ENCODE peak calls at places on chromosome X, in eight cellular contexts. L is H7; Z is tibial artery; B is effector memory CD4-positive, alpha-beta T cell; Y is pancreas; U is hepatocyte; Q is SK-N-SH; F is CD8-positive, alpha-beta T cell. M is an unnamed sample. For H3K36me3, the result is how much of the 10 kb centered on the place peaks cover.

GRCh38 chrX:39574178-39574577 is 523.6 kb downstream of the BCOR start:
- DNase-seq in L (no peak), Q (no peak), U (no peak), B (no peak), Y (no peak), F (no peak), Z (no peak), M (no peak)

GRCh38 chrX:47749185-47749967 is 87.3 kb upstream of the ZNF81 start:
- DNase-seq in U (no peak), Z (no peak), F (no peak), Q (no peak), L (no peak), B (no peak), Y (no peak), M (no peak)

GRCh38 chrX:72121381-72121780 is 10.3 kb downstream of the RTL5 start:
- DNase-seq in F (peak), Y (no peak), Z (peak), L (no peak), B (peak), Q (no peak), U (no peak), M (peak)

GRCh38 chrX:104803219-104803618 is 237.2 kb downstream of the IL1RAPL2 start:
- DNase-seq in B (no peak), Y (no peak), L (no peak), Z (no peak), F (no peak), U (no peak), Q (no peak), M (no peak)

GRCh38 chrX:16920116-16920515 is 26.3 kb upstream of the REPS2 start:
- DNase-seq in Q (no peak), Y (no peak), L (no peak), B (no peak), Z (no peak), F (no peak), U (no peak), M (no peak)

GRCh38 chrX:49039598-49040375 is 3.4 kb downstream of the TFE3 start:
- DNase-seq in B (peak), U (peak), L (peak), F (no peak), Z (peak), Q (peak), Y (peak), M (peak)

GRCh38 chrX:84170931-84171330 is 17.1 kb downstream of the RPS6KA6 start:
- DNase-seq in Q (no peak), F (no peak), U (no peak), B (no peak), Z (no peak), L (no peak), Y (no peak), M (no peak)

GRCh38 chrX:9149831-9150230 is 115.9 kb upstream of the FAM9B start:
- DNase-seq in Y (no peak), B (no peak), U (no peak), L (no peak), Q (no peak), F (no peak), Z (no peak), M (no peak)

GRCh38 chrX:15605233-15605632 is 4.5 kb upstream of the ACE2 start:
- DNase-seq in Q (no peak), Z (no peak), U (peak), L (no peak), Y (no peak), B (no peak), F (no peak), M (no peak)

GRCh38 chrX:150482537-150483217 is 85.7 kb upstream of the MTM1 start:
- DNase-seq in Q (no peak), B (no peak), L (no peak), U (peak), Z (no peak), F (no peak), Y (peak), M (no peak)

GRCh38 chrX:154123241-154124219 is 20.5 kb upstream of the OPN1LW start:
- DNase-seq in F (peak), Y (no peak), Q (peak), L (no peak), Z (no peak), B (peak), U (peak), M (peak)

GRCh38 chrX:31128849-31129248 is 57.0 kb upstream of the FTHL17 start:
- DNase-seq in Z (no peak), U (no peak), Q (no peak), B (no peak), L (no peak), F (no peak), Y (no peak), M (no peak)
- H3K36me3 ChIP-seq in Z (under half), U (under half), Q (under half), B (under half), L (under half), F (under half), Y (under half), M (under half)

GRCh38 chrX:136780241-136780640 is 491 bp downstream of the ARHGEF6 start:
- DNase-seq in Q (no peak), U (no peak), L (no peak), F (no peak), B (no peak), Y (no peak), Z (no peak), M (no peak)
- H3K4me3 ChIP-seq in Q (peak), U (no peak), L (no peak), F (peak), B (peak), Y (peak), Z (peak), M (peak)

DNA sequence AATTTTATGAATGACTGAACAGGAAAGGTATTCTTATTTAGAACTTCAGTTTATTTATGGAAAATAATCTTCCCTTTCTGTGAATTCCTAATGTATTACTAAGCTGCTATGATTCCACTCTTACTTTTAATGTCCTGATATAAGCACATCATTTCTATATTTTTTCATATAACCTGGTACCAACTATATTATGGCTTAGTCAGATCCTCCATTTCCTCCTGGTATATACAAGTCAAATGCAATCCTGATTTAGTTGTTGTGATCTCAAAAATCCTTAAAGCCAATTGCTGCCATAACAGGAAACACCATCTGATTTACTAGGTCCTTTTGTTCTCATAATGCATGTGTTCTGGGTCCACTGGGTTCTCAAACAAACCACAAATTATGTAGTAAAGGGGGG is 26.8 kb downstream of the TRMT2B start:
- DNase-seq in Q (no peak), Z (no peak), F (no peak), U (no peak), Y (no peak), L (no peak), B (no peak), M (no peak)
- H3K36me3 ChIP-seq in Q (under half), Z (half or more), F (under half), U (under half), Y (under half), L (under half), B (under half), M (under half)

DNA sequence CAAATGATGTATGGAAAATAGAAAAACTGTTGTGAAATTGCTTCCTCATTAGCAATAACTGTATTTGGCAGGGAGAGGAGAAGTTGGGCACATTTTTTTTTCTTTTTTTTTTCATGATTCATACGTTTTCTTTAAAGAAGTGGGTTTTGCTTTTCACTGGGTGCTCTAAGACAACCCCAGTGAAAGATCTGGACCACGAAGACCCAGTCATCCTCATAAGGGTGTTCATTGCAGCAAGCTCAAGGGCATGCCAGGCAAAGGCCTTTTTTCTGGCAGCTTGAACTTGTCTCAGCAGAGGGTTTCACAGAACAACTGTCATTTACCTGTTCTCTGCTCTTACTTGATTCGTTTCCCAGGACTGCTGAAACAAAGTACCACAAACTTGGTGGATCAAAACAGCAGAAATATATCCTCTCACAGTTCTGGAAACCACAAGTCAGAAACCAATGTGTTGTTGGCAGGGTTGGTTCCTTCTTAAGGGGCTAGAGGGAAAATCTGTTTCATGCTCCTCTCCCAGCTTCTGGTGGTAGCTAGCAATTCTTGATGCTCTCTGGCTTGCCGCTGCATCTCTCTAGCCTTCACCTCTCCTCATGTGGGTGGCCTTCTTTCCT is 4.5 kb downstream of the TLR8 start:
- DNase-seq in F (no peak), U (no peak), L (no peak), Y (no peak), Z (no peak), Q (no peak), B (no peak), M (no peak)
- H3K4me3 ChIP-seq in F (no peak), U (no peak), L (no peak), Y (no peak), Z (no peak), Q (no peak), B (no peak), M (no peak)

GRCh38 chrX:24037729-24038128 is 10.7 kb upstream of the KLHL15 start:
- DNase-seq in Y (no peak), L (no peak), U (no peak), F (no peak), Z (no peak), B (no peak), Q (no peak), M (no peak)
- H3K36me3 ChIP-seq in Y (under half), L (under half), U (under half), F (under half), Z (under half), B (under half), Q (under half), M (under half)